ENCODE peak calls at places on chromosomes 4 and X, in five cellular contexts. P is GM20000, G is islet precursor cell, O is aorta, E is WTC11. C is an unnamed sample.

GRCh38 chr4:1047976-1048780 is 36.8 kb downstream of the FGFRL1 start:
- DNase-seq in P (no peak), G (peak; percentile 43), O (peak; percentile 44), E (no peak), C (no peak)

GRCh38 chrX:27445438-27445837 is 17.7 kb downstream of the PPP4R3C start:
- DNase-seq in P (no peak), G (no peak), O (no peak), E (no peak), C (no peak)

GRCh38 chr4:137414802-137415201 is 117.5 kb downstream of the PCDH18 start:
- DNase-seq in P (no peak), G (no peak), O (no peak), E (no peak), C (no peak)

GRCh38 chrX:10769165-10769564 is 148.8 kb upstream of the MID1 start:
- DNase-seq in P (peak; percentile 14), G (no peak), O (no peak), E (no peak), C (peak; percentile 44)

GRCh38 chrX:115393271-115393670 is 103.8 kb downstream of the LUZP4 start:
- DNase-seq in P (no peak), G (no peak), O (no peak), E (no peak), C (no peak)

GRCh38 chr4:2354127-2354526 is 64.3 kb downstream of the ZFYVE28 start:
- DNase-seq in P (no peak), G (peak; percentile 1), O (no peak), E (peak; percentile 50), C (no peak)

GRCh38 chrX:30373479-30373878 is 64.3 kb upstream of the NR0B1 start:
- DNase-seq in P (no peak), G (no peak), O (no peak), E (no peak), C (no peak)

GRCh38 chrX:114221445-114221844 is 362.4 kb upstream of the HTR2C start:
- DNase-seq in P (no peak), G (no peak), O (no peak), E (no peak), C (no peak)

GRCh38 chrX:8201896-8202331 is 30.8 kb upstream of the VCX2 start:
- DNase-seq in P (no peak), G (peak; percentile 95), O (peak; percentile 58), E (no peak), C (no peak)

GRCh38 chrX:108610141-108610540 is 126.2 kb downstream of the IRS4 start:
- DNase-seq in P (no peak), G (no peak), O (no peak), E (no peak), C (peak; percentile 0)

GRCh38 chr4:67638157-67638556 is 62.8 kb downstream of the UBA6 start:
- DNase-seq in P (peak; percentile 14), G (no peak), O (no peak), E (no peak), C (no peak)

GRCh38 chrX:9318761-9319160 is 146.1 kb upstream of the TBL1X start:
- DNase-seq in P (no peak), G (no peak), O (no peak), E (no peak), C (no peak)

GRCh38 chr4:26028793-26029511 is 114.9 kb downstream of the SMIM20 start:
- DNase-seq in P (peak; percentile 78), G (peak; percentile 91), O (peak; percentile 83), E (peak; percentile 93), C (peak; percentile 69)

GRCh38 chr4:169492436-169493163 is 119.8 kb downstream of the NEK1 start:
- DNase-seq in P (peak; percentile 31), G (peak; percentile 56), O (no peak), E (peak; percentile 27), C (peak; percentile 17)

GRCh38 chr4:26452565-26453531 is 37.4 kb downstream of the CCKAR start:
- DNase-seq in P (no peak), G (peak; percentile 42), O (no peak), E (peak; percentile 28), C (no peak)

GRCh38 chrX:42776195-42776594 is 1.8 kb downstream of the PPP1R2C start:
- DNase-seq in P (no peak), G (no peak), O (no peak), E (no peak), C (no peak)

GRCh38 chr4:37803348-37803973 is 23.0 kb upstream of the PGM2 start:
- DNase-seq in P (peak; percentile 53), G (no peak), O (no peak), E (no peak), C (peak; percentile 60)

GRCh38 chr4:8587469-8588195 is 4.9 kb upstream of the CPZ start:
- DNase-seq in P (no peak), G (no peak), O (no peak), E (peak; percentile 5), C (no peak)

GRCh38 chr4:153222790-153223417 is 18.7 kb downstream of the TRIM2 start:
- DNase-seq in P (peak; percentile 70), G (peak; percentile 81), O (peak; percentile 73), E (peak; percentile 63), C (peak; percentile 45)

GRCh38 chrX:103343105-103343504 is 13.1 kb downstream of the TCEAL7 start:
- DNase-seq in P (peak; percentile 39), G (peak; percentile 64), O (no peak), E (peak; percentile 27), C (peak; percentile 32)

GRCh38 chrX:111854778-111855490 is 21.0 kb upstream of the TRPC5OS start:
- DNase-seq in P (no peak), G (no peak), O (no peak), E (peak; percentile 8), C (no peak)

GRCh38 chr4:89111833-89112563 is 665 bp downstream of the TIGD2 start:
- DNase-seq in P (no peak), G (peak; percentile 82), O (no peak), E (no peak), C (peak; percentile 95)

GRCh38 chr4:187908731-187909130 is 86.8 kb upstream of the ZFP42 start:
- DNase-seq in P (no peak), G (no peak), O (no peak), E (no peak), C (no peak)

GRCh38 chrX:75155454-75155829 is 641 bp downstream of the ABCB7 start:
- DNase-seq in P (peak; percentile 2), G (no peak), O (no peak), E (no peak), C (peak; percentile 0)

GRCh38 chr4:41881931-41882621 is 53.2 kb upstream of the TMEM33 start:
- DNase-seq in P (no peak), G (no peak), O (no peak), E (peak; percentile 52), C (no peak)

GRCh38 chr4:153464068-153464467 is 2.1 kb upstream of the TMEM131L start:
- DNase-seq in P (no peak), G (no peak), O (no peak), E (no peak), C (no peak)

GRCh38 chr4:140335076-140335475 is 38.4 kb upstream of the SCOC start:
- DNase-seq in P (no peak), G (no peak), O (no peak), E (no peak), C (no peak)

GRCh38 chr4:40887690-40888089 is 137.9 kb downstream of the NSUN7 start:
- DNase-seq in P (no peak), G (no peak), O (no peak), E (no peak), C (peak; percentile 91)

GRCh38 chr4:2745981-2746806 is 9.9 kb downstream of the TNIP2 start:
- DNase-seq in P (peak; percentile 93), G (peak; percentile 93), O (peak; percentile 88), E (no peak), C (no peak)

GRCh38 chr4:16065066-16065465 is 18.8 kb downstream of the PROM1 start:
- DNase-seq in P (no peak), G (peak; percentile 52), O (no peak), E (no peak), C (no peak)

GRCh38 chrX:5458300-5458699 is 770.4 kb downstream of the NLGN4X start:
- DNase-seq in P (no peak), G (no peak), O (no peak), E (peak; percentile 10), C (no peak)

GRCh38 chrX:20224814-20225487 is 41.8 kb downstream of the RPS6KA3 start:
- DNase-seq in P (peak; percentile 9), G (no peak), O (no peak), E (no peak), C (peak; percentile 52)

GRCh38 chr4:101198741-101199339 is 148.5 kb downstream of the PPP3CA start:
- DNase-seq in P (no peak), G (no peak), O (no peak), E (no peak), C (no peak)

GRCh38 chr4:157997296-157997695 is 175.5 kb downstream of the GASK1B start:
- DNase-seq in P (no peak), G (no peak), O (no peak), E (no peak), C (no peak)

GRCh38 chr4:95268819-95269565 is 279.8 kb downstream of the UNC5C start:
- DNase-seq in P (no peak), G (no peak), O (no peak), E (no peak), C (no peak)

GRCh38 chr4:40719008-40719623 is 30.6 kb upstream of the NSUN7 start:
- DNase-seq in P (peak; percentile 66), G (no peak), O (no peak), E (no peak), C (peak; percentile 45)